ENCODE peak calls at places on chromosomes 2 and 18, in five cellular contexts. One of them, this sample, is unnamed.

GRCh38 chr2:7845332-7845731 is 836.5 kb upstream of the ID2 start:
- DNase-seq in tibial nerve: no peak
- DNase-seq in H54: no peak
- DNase-seq in H1: no peak
- DNase-seq in Peyer's patch: no peak
- DNase-seq in this sample: no peak

GRCh38 chr2:144477943-144478283 is 42.0 kb downstream of the ZEB2 start:
- DNase-seq in tibial nerve: no peak
- DNase-seq in H54: no peak
- DNase-seq in H1: no peak
- DNase-seq in Peyer's patch: no peak
- DNase-seq in this sample: no peak

GRCh38 chr18:48828713-48829442 is 121.9 kb downstream of the SMAD7 start:
- DNase-seq in tibial nerve: no peak
- DNase-seq in H54: no peak
- DNase-seq in H1: no peak
- DNase-seq in Peyer's patch: peak; percentile 44
- DNase-seq in this sample: no peak

GRCh38 chr2:211396815-211397214 is 840.4 kb downstream of the CPS1 start:
- DNase-seq in tibial nerve: no peak
- DNase-seq in H54: no peak
- DNase-seq in H1: no peak
- DNase-seq in Peyer's patch: no peak
- DNase-seq in this sample: no peak

GRCh38 chr2:97728091-97728596 is 14.8 kb downstream of the ZAP70 start:
- DNase-seq in tibial nerve: no peak
- DNase-seq in H54: peak; percentile 58
- DNase-seq in H1: no peak
- DNase-seq in Peyer's patch: peak; percentile 44
- DNase-seq in this sample: no peak

GRCh38 chr18:11183621-11184020 is 34.3 kb upstream of the PIEZO2 start:
- DNase-seq in tibial nerve: no peak
- DNase-seq in H54: no peak
- DNase-seq in H1: no peak
- DNase-seq in Peyer's patch: no peak
- DNase-seq in this sample: no peak

GRCh38 chr2:239602290-239603282 is 201.8 kb upstream of the HDAC4 start:
- DNase-seq in tibial nerve: no peak
- DNase-seq in H54: no peak
- DNase-seq in H1: no peak
- DNase-seq in Peyer's patch: peak; percentile 39
- DNase-seq in this sample: no peak

GRCh38 chr2:71800106-71800809 is 346.9 kb downstream of the DYSF start:
- DNase-seq in tibial nerve: no peak
- DNase-seq in H54: no peak
- DNase-seq in H1: no peak
- DNase-seq in Peyer's patch: peak; percentile 34
- DNase-seq in this sample: no peak

GRCh38 chr2:8893978-8894820 is 56.8 kb upstream of the KIDINS220 start:
- DNase-seq in tibial nerve: no peak
- DNase-seq in H54: no peak
- DNase-seq in H1: no peak
- DNase-seq in Peyer's patch: peak; percentile 51
- DNase-seq in this sample: no peak

GRCh38 chr2:236583621-236584203 is 14.1 kb downstream of the ACKR3 start:
- DNase-seq in tibial nerve: no peak
- DNase-seq in H54: no peak
- DNase-seq in H1: no peak
- DNase-seq in Peyer's patch: no peak
- DNase-seq in this sample: no peak

GRCh38 chr2:203532957-203533695 is 2.0 kb downstream of the RAPH1 start:
- DNase-seq in tibial nerve: no peak
- DNase-seq in H54: no peak
- DNase-seq in H1: no peak
- DNase-seq in Peyer's patch: no peak
- DNase-seq in this sample: no peak

GRCh38 chr2:156087875-156088274 is 244.6 kb downstream of the NR4A2 start:
- DNase-seq in tibial nerve: no peak
- DNase-seq in H54: no peak
- DNase-seq in H1: no peak
- DNase-seq in Peyer's patch: no peak
- DNase-seq in this sample: no peak

GRCh38 chr18:10170375-10170774 is 256.6 kb downstream of the VAPA start:
- DNase-seq in tibial nerve: no peak
- DNase-seq in H54: no peak
- DNase-seq in H1: no peak
- DNase-seq in Peyer's patch: no peak
- DNase-seq in this sample: no peak

GRCh38 chr18:10166164-10166807 is 252.5 kb downstream of the VAPA start:
- DNase-seq in tibial nerve: no peak
- DNase-seq in H54: no peak
- DNase-seq in H1: no peak
- DNase-seq in Peyer's patch: no peak
- DNase-seq in this sample: no peak

GRCh38 chr18:10167759-10168158 is 253.9 kb downstream of the VAPA start:
- DNase-seq in tibial nerve: no peak
- DNase-seq in H54: no peak
- DNase-seq in H1: no peak
- DNase-seq in Peyer's patch: no peak
- DNase-seq in this sample: no peak

GRCh38 chr18:10168477-10168876 is 254.7 kb downstream of the VAPA start:
- DNase-seq in tibial nerve: no peak
- DNase-seq in H54: no peak
- DNase-seq in H1: no peak
- DNase-seq in Peyer's patch: no peak
- DNase-seq in this sample: no peak

GRCh38 chr18:10169064-10169562 is 255.3 kb downstream of the VAPA start:
- DNase-seq in tibial nerve: no peak
- DNase-seq in H54: no peak
- DNase-seq in H1: no peak
- DNase-seq in Peyer's patch: no peak
- DNase-seq in this sample: no peak
- TF ChIP-seq POLR2A in tibial nerve: no peak
- TF ChIP-seq POLR2A in H54: no peak
- TF ChIP-seq POLR2A in H1: no peak
- TF ChIP-seq POLR2A in Peyer's patch: no peak
- TF ChIP-seq POLR2A in this sample: no peak

DNA sequence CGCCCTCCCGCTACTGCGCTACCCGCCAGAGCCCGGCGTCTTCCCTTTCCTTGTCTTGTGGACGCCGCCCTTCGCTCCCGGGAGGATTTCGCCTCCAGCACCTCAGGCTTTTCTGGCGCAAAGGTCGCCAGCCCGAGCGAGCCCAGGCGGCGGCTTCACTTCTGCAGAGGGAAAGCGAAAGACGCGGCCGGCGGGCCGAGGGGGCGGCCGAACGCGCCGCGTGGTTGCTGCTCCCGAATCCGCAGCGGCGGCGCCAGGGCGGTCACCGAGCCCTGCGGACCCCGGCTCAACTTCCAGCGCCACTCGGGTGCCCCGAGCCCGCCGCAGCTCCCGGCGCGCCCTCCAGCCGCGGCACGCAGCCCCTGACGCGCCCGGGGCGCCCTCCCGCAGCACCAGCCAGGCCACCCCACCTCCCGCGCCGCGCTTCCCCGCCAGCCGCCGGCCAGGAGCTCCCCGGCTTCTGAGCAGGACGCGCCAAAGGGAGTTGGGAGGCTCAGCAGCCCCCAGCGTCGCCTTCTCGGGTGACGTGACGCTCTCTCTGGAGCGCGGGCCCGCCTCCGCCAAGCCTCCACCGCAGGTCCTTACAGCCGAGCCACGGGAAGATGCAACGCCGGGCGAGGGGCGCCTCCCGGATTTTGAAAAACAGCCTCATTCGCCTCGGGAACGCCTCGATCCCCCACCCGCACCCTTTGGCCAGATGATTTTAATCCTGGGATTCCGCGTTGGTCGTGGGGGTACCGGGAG is 84.9 kb upstream of the EPB41L3 start:
- DNase-seq in tibial nerve: peak; percentile 16
- DNase-seq in H54: no peak
- DNase-seq in H1: no peak
- DNase-seq in Peyer's patch: peak; percentile 89
- DNase-seq in this sample: peak; percentile 25
- TF ChIP-seq POLR2A in tibial nerve: no peak
- TF ChIP-seq POLR2A in H54: no peak
- TF ChIP-seq POLR2A in H1: no peak
- TF ChIP-seq POLR2A in Peyer's patch: peak; percentile 83
- TF ChIP-seq POLR2A in this sample: no peak

DNA sequence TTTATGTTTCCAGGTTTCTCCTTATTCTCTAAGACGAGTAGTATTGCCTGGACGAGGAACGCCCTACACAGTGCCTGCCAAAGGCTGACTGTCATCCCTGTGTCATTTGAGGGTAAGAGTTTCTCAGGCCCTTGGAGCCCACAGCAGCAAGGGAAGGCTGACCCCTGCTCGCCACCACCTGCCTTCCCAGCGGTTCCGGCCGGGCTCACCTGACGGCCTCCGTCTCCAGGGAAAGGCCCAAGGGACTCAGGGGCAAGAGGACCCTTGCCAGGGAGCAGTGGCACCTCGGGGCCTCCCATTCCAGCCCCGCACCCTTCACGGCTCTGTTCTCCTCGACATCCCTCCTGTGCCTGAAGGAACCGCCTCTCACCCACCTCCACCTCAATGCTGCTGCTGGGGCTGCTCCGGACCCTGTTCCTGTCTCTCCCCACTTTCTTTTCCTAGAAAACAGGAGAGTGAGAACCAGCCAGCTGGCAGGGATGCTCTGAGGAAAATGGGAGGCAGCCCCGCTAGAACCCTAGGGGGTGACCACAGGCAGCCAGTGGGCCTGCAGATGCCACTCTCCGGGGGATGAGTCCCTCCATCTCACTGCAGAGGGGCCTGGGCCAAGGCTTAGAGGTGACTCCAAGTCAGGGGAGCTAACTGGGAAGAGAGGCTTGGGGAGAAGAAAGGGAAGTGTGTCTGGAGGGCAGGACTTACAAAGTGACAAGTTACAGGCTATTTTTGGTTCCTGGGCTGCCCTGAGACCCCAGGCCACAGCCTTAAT is 1.8 kb downstream of the LIMS2 start:
- DNase-seq in tibial nerve: no peak
- DNase-seq in H54: no peak
- DNase-seq in H1: no peak
- DNase-seq in Peyer's patch: peak; percentile 41
- DNase-seq in this sample: no peak
- TF ChIP-seq POLR2A in tibial nerve: no peak
- TF ChIP-seq POLR2A in H54: no peak
- TF ChIP-seq POLR2A in H1: no peak
- TF ChIP-seq POLR2A in Peyer's patch: no peak
- TF ChIP-seq POLR2A in this sample: no peak

DNA sequence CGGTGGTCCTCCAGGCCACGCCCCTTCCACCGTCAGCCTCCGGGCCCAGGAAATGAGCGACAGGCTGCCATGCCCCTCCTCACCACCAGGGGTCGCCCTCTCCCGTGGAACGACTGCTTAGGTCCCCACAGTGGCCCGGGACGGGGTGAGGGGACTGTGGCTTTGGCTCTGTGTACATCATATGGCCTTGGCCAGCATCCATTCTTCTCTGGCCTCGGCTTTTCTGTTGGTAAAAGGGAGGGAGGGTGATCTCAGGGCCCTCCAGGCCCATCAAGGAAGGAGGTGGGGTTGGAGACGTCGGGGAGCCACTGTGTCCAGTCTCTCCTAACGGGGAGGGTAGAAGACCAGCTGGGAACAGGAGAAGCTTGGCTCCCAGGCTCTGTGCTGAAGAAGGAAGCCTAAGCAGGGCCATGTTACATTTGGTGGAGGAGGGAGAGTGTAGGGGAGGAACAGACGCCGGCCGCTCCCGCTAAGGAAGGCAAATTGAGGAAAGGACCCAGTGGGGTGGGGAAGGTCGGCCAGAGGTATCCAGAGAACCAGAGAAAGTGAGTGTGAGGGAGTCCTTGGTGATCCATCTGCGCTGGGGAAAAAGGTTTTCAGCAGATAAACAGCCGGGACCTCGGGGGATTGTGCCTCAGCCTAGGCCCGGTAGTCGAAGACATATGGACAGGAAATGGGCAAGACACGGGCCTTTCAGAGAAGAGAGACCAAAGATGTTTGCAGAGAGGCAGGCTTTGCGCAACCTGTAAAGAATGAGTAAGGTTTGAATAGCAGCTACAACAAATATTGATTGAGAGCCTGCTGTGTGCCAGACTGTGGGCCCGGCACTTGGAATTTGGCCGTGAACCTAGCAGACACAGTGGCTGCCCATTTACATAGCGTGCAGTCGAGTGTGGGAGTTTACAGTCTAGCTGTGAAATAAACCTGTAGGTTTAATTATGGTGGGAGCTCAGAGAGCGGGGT is 2.5 kb downstream of the SH2D6 start:
- DNase-seq in tibial nerve: peak; percentile 81
- DNase-seq in H54: peak; percentile 71
- DNase-seq in H1: no peak
- DNase-seq in Peyer's patch: peak; percentile 95
- DNase-seq in this sample: peak; percentile 86
- TF ChIP-seq POLR2A in tibial nerve: no peak
- TF ChIP-seq POLR2A in H54: no peak
- TF ChIP-seq POLR2A in H1: no peak
- TF ChIP-seq POLR2A in Peyer's patch: no peak
- TF ChIP-seq POLR2A in this sample: no peak

This sample was measured in GM12892.